ENCODE peak calls at places on chromosomes 16 and 17, in four cellular contexts. G, D, I and O are unnamed samples.

GRCh38 chr17:16817201-16817600 is 127.2 kb downstream of the CCDC144A start:
- DNase-seq in I (no peak), D (no peak), G (no peak), O (no peak)

GRCh38 chr17:45018514-45019176 is 32.8 kb downstream of the DCAKD start:
- DNase-seq in G (peak), I (peak), D (peak), O (no peak)

GRCh38 chr16:81526935-81527334 is 82.3 kb downstream of the CMIP start:
- DNase-seq in I (no peak), G (no peak), D (peak), O (no peak)

GRCh38 chr16:27721548-27722265 is 171.8 kb downstream of the KATNIP start:
- DNase-seq in D (no peak), I (peak), G (no peak), O (no peak)

GRCh38 chr17:3972281-3972731 is 8.1 kb upstream of the ATP2A3 start:
- DNase-seq in D (no peak), G (no peak), I (no peak), O (no peak)

GRCh38 chr17:80029235-80029974 is 6.3 kb downstream of the TBC1D16 start:
- DNase-seq in I (no peak), G (no peak), D (no peak), O (no peak)

GRCh38 chr17:41972571-41973411 is 6.2 kb downstream of the CNP start:
- DNase-seq in G (no peak), I (peak), D (no peak), O (no peak)

GRCh38 chr17:39674702-39675389 is 6.6 kb downstream of the PNMT start:
- DNase-seq in I (no peak), G (no peak), D (peak), O (no peak)

GRCh38 chr16:19710191-19710908 is 7.7 kb downstream of the KNOP1 start:
- DNase-seq in D (peak), I (no peak), G (no peak), O (no peak)

GRCh38 chr17:27244481-27245223 is 49.3 kb upstream of the WSB1 start:
- DNase-seq in I (no peak), G (peak), D (no peak), O (no peak)

GRCh38 chr16:78775161-78775561 is 675.7 kb downstream of the WWOX start:
- DNase-seq in G (no peak), I (no peak), D (no peak), O (no peak)

GRCh38 chr16:28974007-28974436 is 556 bp upstream of the SPNS1 start:
- DNase-seq in I (peak), D (peak), G (peak), O (peak)

GRCh38 chr16:84820771-84821170 is 986 bp downstream of the CRISPLD2 start:
- DNase-seq in D (no peak), G (no peak), I (no peak), O (no peak)

GRCh38 chr16:84820305-84820684 is 510 bp downstream of the CRISPLD2 start:
- DNase-seq in D (no peak), G (no peak), I (no peak), O (no peak)

GRCh38 chr16:84818989-84819643 is 669 bp upstream of the CRISPLD2 start:
- DNase-seq in I (no peak), G (no peak), D (no peak), O (no peak)

GRCh38 chr16:84821179-84821578 is 1.4 kb downstream of the CRISPLD2 start:
- DNase-seq in G (no peak), I (no peak), D (no peak), O (no peak)

DNA sequence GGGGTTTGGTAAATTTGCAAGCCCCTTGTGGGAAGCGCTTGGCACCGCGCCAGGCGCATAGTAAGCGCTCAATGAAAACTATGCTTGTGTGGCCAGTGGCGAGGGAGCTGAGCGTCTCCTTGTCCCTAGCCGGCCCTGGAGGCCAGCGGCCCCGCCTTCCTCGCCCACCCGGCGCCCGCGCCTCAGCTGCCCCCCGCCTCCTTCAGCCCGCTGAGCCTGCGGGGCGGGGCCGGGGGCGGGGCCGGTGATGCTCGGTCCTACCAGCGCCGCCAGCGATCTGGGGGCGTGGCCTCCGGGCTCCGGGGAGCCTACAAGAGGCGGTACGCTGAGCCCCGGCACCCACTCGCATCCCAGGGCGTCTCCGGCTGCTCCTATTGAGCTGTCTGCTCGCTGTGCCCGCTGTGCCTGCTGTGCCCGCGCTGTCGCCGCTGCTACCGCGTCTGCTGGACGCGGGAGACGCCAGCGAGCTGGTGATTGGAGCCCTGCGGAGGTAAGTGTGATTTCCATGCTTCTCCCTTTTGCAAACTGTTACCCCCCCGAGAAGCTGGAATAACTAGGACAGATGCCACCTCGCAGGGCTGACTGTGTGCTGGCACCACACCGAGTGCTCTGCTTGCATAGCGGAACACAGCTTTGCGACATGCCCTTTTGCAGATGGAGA is at the start of gene CRISPLD2:
- DNase-seq in I (peak), G (peak), D (peak), O (peak)
- TF ChIP-seq TEAD4 in I (no peak), G (no peak), D (no peak), O (no peak)

GRCh38 chr16:49150341-49150740 is 131.3 kb downstream of the CBLN1 start:
- DNase-seq in I (no peak), G (no peak), D (no peak), O (no peak)
- TF ChIP-seq TEAD4 in I (no peak), G (no peak), D (no peak), O (no peak)

GRCh38 chr16:66203476-66203875 is 163.0 kb upstream of the CDH5 start:
- DNase-seq in D (no peak), G (no peak), I (no peak), O (no peak)

GRCh38 chr16:66197668-66198278 is 168.7 kb upstream of the CDH5 start:
- DNase-seq in D (no peak), G (no peak), I (no peak), O (no peak)

GRCh38 chr16:66196770-66197169 is 169.7 kb upstream of the CDH5 start:
- DNase-seq in G (no peak), D (no peak), I (no peak), O (no peak)

GRCh38 chr16:66198641-66199040 is 167.8 kb upstream of the CDH5 start:
- DNase-seq in I (no peak), D (no peak), G (no peak), O (no peak)

DNA sequence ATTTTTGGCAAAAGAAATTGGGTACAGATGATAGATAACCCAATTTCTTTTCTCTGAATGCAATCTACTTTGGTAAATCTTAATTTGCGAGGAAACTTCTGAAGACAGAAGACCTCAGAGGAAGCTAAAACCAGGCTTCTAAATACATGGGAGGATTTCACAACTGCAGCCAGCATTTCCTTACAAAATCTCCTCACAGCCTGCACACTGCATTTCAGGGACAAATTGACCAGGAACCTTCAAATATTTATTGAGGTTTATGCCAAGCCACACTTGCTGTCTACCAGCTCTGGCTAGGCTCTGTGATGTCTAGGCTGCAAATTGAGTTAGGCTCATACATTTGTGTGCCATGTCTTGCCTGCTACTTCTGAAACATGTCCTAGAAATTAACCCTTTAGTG is 167.3 kb upstream of the CDH5 start:
- DNase-seq in I (no peak), G (no peak), D (no peak), O (no peak)
- TF ChIP-seq TEAD4 in I (no peak), G (no peak), D (no peak), O (no peak)

GRCh38 chr17:65593092-65593869 is 31.8 kb upstream of the AXIN2 start:
- DNase-seq in I (no peak), D (no peak), G (no peak), O (no peak)

GRCh38 chr17:65592131-65592965 is 30.9 kb upstream of the AXIN2 start:
- DNase-seq in I (no peak), G (no peak), D (no peak), O (no peak)

GRCh38 chr17:65595071-65595655 is 33.7 kb upstream of the AXIN2 start:
- DNase-seq in I (no peak), D (peak), G (no peak), O (no peak)

GRCh38 chr17:65593870-65594584 is 32.6 kb upstream of the AXIN2 start:
- DNase-seq in D (no peak), G (no peak), I (no peak), O (no peak)

DNA sequence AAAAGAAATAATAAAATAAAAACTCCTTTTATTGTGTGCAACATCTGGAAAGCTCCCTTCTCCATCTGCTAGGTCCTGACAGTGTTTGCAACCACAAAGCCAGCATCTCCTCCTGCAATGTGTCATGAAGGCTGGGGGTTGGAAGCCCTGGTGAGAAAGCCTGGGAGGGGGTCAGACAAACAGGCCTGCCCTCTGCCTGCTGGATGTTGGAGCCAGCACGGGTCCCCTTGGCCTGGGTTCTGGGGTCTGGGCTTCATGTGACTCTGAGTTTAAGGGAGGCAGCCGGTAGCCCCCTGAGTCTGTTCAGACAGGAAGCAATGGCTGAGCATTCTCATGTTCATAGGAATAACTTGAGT is 33.1 kb upstream of the AXIN2 start:
- DNase-seq in D (no peak), I (no peak), G (no peak), O (no peak)
- TF ChIP-seq TEAD4 in D (no peak), I (no peak), G (no peak), O (no peak)

GRCh38 chr17:1047177-1047885 is 50.4 kb downstream of the TIMM22 start:
- DNase-seq in I (no peak), G (no peak), D (no peak), O (no peak)

GRCh38 chr17:1043601-1044251 is 46.8 kb downstream of the TIMM22 start:
- DNase-seq in D (no peak), G (peak), I (no peak), O (no peak)

GRCh38 chr17:1047886-1048470 is 51.0 kb downstream of the TIMM22 start:
- DNase-seq in I (no peak), D (no peak), G (no peak), O (no peak)

GRCh38 chr17:1042486-1042885 is 45.6 kb downstream of the TIMM22 start:
- DNase-seq in D (no peak), G (no peak), I (no peak), O (no peak)

GRCh38 chr17:1045456-1045855 is 48.5 kb downstream of the TIMM22 start:
- DNase-seq in I (no peak), D (no peak), G (no peak), O (no peak)
- TF ChIP-seq TEAD4 in I (no peak), D (no peak), G (no peak), O (no peak)